ENCODE peak calls at places on chromosomes 5 and 9, in seven cellular contexts. Y, V, I, H, D, M and A are unnamed samples.

GRCh38 chr9:108150736-108151135 is 661.2 kb upstream of the KLF4 start:
- DNase-seq in D (no peak), V (peak), I (no peak), Y (no peak), M (no peak), H (no peak), A (no peak)

GRCh38 chr5:135317286-135317685 is 81.7 kb downstream of the MACROH2A1 start:
- DNase-seq in V (no peak), H (no peak), M (no peak), Y (no peak), D (no peak), I (no peak), A (no peak)

GRCh38 chr9:137506702-137507171 is 43.5 kb downstream of the PNPLA7 start:
- DNase-seq in I (no peak), V (no peak), M (no peak), H (no peak), D (no peak), Y (no peak), A (peak)

GRCh38 chr5:159883522-159883950 is 32.7 kb upstream of the ADRA1B start:
- DNase-seq in D (no peak), V (peak), Y (no peak), I (peak), H (no peak), M (no peak), A (no peak)

GRCh38 chr5:177295929-177296328 is 7.6 kb downstream of the RAB24 start:
- DNase-seq in V (no peak), Y (no peak), D (no peak), H (no peak), I (no peak), M (no peak), A (no peak)

GRCh38 chr5:56429110-56429561 is 196.0 kb upstream of the ANKRD55 start:
- DNase-seq in Y (no peak), H (no peak), V (no peak), M (no peak), D (no peak), I (no peak), A (no peak)

GRCh38 chr5:13660072-13660471 is 284.4 kb downstream of the DNAH5 start:
- DNase-seq in D (no peak), Y (no peak), M (no peak), V (no peak), H (no peak), I (peak), A (no peak)

GRCh38 chr5:133888625-133888991 is 79.8 kb downstream of the C5orf15 start:
- DNase-seq in M (no peak), I (no peak), V (no peak), D (no peak), Y (no peak), H (no peak), A (no peak)

GRCh38 chr5:14920121-14920520 is 48.5 kb upstream of the ANKH start:
- DNase-seq in D (no peak), Y (no peak), H (no peak), I (no peak), V (no peak), M (no peak), A (no peak)

GRCh38 chr9:137689745-137690529 is 71.1 kb downstream of the EHMT1 start:
- DNase-seq in I (no peak), M (no peak), D (no peak), V (peak), H (peak), Y (peak), A (no peak)

GRCh38 chr5:53482717-53483638 is 2.5 kb downstream of the FST start:
- DNase-seq in M (no peak), V (peak), Y (peak), H (no peak), I (no peak), D (no peak), A (no peak)